ENCODE peak calls at places on chromosomes 12 and 14, in ten cellular contexts. T is esophagus muscularis mucosa, S is progenitor cell of endocrine pancreas, A is EL, O is A549, X is HCT116, I is NCI-H1105 treated with DMSO at 0.1 percent for 48 hours, L is lower leg skin, N is NT2/D1, B is MCF 10A. D is an unnamed sample.

GRCh38 chr12:130709151-130710000 is 6.7 kb downstream of the RIMBP2 start:
- DNase-seq in T (no peak), S (no peak), A (no peak), O (no peak), X (no peak), I (no peak), L (peak), N (no peak), B (no peak), D (no peak)

GRCh38 chr12:29286081-29286800 is 94.7 kb downstream of the ERGIC2 start:
- DNase-seq in T (no peak), S (no peak), A (peak), O (no peak), X (no peak), I (no peak), L (no peak), N (no peak), B (no peak), D (no peak)

GRCh38 chr12:53550595-53550994 is 43.3 kb upstream of the NPFF start:
- DNase-seq in T (no peak), S (no peak), A (peak), O (no peak), X (no peak), I (no peak), L (no peak), N (no peak), B (peak), D (no peak)

GRCh38 chr12:7588703-7589329 is 76.9 kb downstream of the APOBEC1 start:
- DNase-seq in T (no peak), S (no peak), A (peak), O (peak), X (peak), I (peak), L (no peak), N (peak), B (peak), D (peak)

GRCh38 chr12:86349196-86349595 is 93.0 kb upstream of the MGAT4C start:
- DNase-seq in T (no peak), S (no peak), A (no peak), O (no peak), X (no peak), I (no peak), L (no peak), N (no peak), B (no peak), D (no peak)

GRCh38 chr12:101338087-101338486 is 58.2 kb downstream of the UTP20 start:
- DNase-seq in T (no peak), S (no peak), A (no peak), O (no peak), X (no peak), I (no peak), L (no peak), N (no peak), B (no peak), D (no peak)

GRCh38 chr14:53152627-53152908 is 555 bp downstream of the DDHD1 start:
- DNase-seq in T (no peak), S (no peak), A (no peak), O (no peak), X (no peak), I (no peak), L (no peak), N (peak), B (peak), D (no peak)

GRCh38 chr12:117045998-117046374 is 53.2 kb downstream of the TESC start:
- DNase-seq in T (no peak), S (no peak), A (peak), O (no peak), X (no peak), I (no peak), L (no peak), N (no peak), B (no peak), D (no peak)

GRCh38 chr12:93913845-93914244 is 234.5 kb upstream of the PLXNC1 start:
- DNase-seq in T (no peak), S (no peak), A (peak), O (no peak), X (no peak), I (no peak), L (no peak), N (no peak), B (no peak), D (no peak)

GRCh38 chr14:35532783-35533356 is 1.1 kb upstream of the INSM2 start:
- DNase-seq in T (no peak), S (no peak), A (no peak), O (no peak), X (no peak), I (peak), L (no peak), N (no peak), B (peak), D (no peak)

GRCh38 chr12:1768585-1768984 is 51.8 kb upstream of the LRTM2 start:
- DNase-seq in T (no peak), S (no peak), A (no peak), O (no peak), X (no peak), I (no peak), L (no peak), N (no peak), B (no peak), D (no peak)

GRCh38 chr12:68420225-68421008 is 88.3 kb upstream of the MDM1 start:
- DNase-seq in T (no peak), S (no peak), A (no peak), O (no peak), X (no peak), I (no peak), L (no peak), N (no peak), B (no peak), D (no peak)

GRCh38 chr12:76964784-76965571 is 86.2 kb upstream of the CSRP2 start:
- DNase-seq in T (no peak), S (no peak), A (no peak), O (no peak), X (no peak), I (no peak), L (no peak), N (no peak), B (peak), D (no peak)

D was measured in iPS DF 19.7.